ENCODE peak calls at places on chromosome 14, in five cellular contexts. F, I, T, R and L are unnamed samples.

GRCh38 chr14:23177181-23177580 is 6.3 kb downstream of the SLC7A8 start:
- DNase-seq in F (no peak), I (no peak), T (no peak), R (no peak), L (no peak)

GRCh38 chr14:60064491-60065072 is 27.1 kb upstream of the PCNX4 start:
- DNase-seq in F (peak; percentile 55), I (peak; percentile 3), T (peak; percentile 10), R (peak; percentile 9), L (no peak)

GRCh38 chr14:64444984-64445845 is 20.1 kb upstream of the AKAP5 start:
- DNase-seq in F (peak; percentile 77), I (no peak), T (no peak), R (no peak), L (no peak)

GRCh38 chr14:75732888-75733287 is 71.8 kb downstream of the TTLL5 start:
- DNase-seq in F (no peak), I (no peak), T (no peak), R (no peak), L (peak; percentile 6)

GRCh38 chr14:95953111-95953724 is 76.6 kb downstream of the TUNAR start:
- DNase-seq in F (no peak), I (no peak), T (no peak), R (no peak), L (no peak)

GRCh38 chr14:69636051-69636639 is 24.7 kb downstream of the SUSD6 start:
- DNase-seq in F (no peak), I (no peak), T (no peak), R (no peak), L (no peak)

GRCh38 chr14:65940056-65940735 is 527.7 kb downstream of the FUT8 start:
- DNase-seq in F (no peak), I (peak; percentile 41), T (peak; percentile 32), R (peak; percentile 35), L (peak; percentile 43)

GRCh38 chr14:73754911-73755360 is 40.8 kb upstream of the PNMA1 start:
- DNase-seq in F (peak; percentile 54), I (no peak), T (no peak), R (no peak), L (no peak)

GRCh38 chr14:92945959-92946846 is 23.3 kb downstream of the CHGA start:
- DNase-seq in F (peak; percentile 60), I (peak; percentile 39), T (no peak), R (no peak), L (no peak)

GRCh38 chr14:55340482-55340881 is 69.3 kb downstream of the FBXO34 start:
- DNase-seq in F (no peak), I (no peak), T (no peak), R (no peak), L (no peak)

DNA sequence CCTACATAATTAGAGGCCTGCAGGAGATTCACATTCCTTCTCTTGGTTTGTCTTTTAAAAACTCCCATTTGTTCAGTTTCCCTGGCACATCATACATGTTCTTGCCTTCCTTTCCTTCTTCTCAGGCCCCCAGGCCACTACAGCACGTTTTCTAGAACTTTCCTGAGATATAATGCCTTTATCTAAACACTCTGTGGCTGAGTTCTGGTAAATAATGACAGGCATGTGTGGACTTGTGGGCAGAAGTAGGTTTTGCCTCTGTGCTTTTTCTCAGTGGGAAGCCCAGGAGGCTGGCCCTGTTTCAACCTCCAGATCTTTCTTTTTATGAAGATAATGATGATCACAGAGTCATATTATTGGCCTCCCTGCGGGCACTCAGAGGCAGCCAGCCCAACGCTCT is 117.2 kb downstream of the TMX1 start:
- DNase-seq in F (peak; percentile 46), I (no peak), T (no peak), R (no peak), L (no peak)
- TF ChIP-seq BHLHE40 in F (peak; percentile 53), I (no peak), T (no peak), R (no peak), L (no peak)

GRCh38 chr14:62694075-62694474 is 351.2 kb downstream of the KCNH5 start:
- DNase-seq in F (peak; percentile 99), I (no peak), T (no peak), R (no peak), L (no peak)

GRCh38 chr14:62696261-62696968 is 348.8 kb downstream of the KCNH5 start:
- DNase-seq in F (no peak), I (no peak), T (no peak), R (peak; percentile 61), L (no peak)

GRCh38 chr14:62689741-62690140 is 355.5 kb downstream of the KCNH5 start:
- DNase-seq in F (no peak), I (no peak), T (no peak), R (peak; percentile 66), L (no peak)

GRCh38 chr14:62691613-62692489 is 353.4 kb downstream of the KCNH5 start:
- DNase-seq in F (peak; percentile 97), I (peak; percentile 66), T (peak; percentile 20), R (peak; percentile 97), L (no peak)

DNA sequence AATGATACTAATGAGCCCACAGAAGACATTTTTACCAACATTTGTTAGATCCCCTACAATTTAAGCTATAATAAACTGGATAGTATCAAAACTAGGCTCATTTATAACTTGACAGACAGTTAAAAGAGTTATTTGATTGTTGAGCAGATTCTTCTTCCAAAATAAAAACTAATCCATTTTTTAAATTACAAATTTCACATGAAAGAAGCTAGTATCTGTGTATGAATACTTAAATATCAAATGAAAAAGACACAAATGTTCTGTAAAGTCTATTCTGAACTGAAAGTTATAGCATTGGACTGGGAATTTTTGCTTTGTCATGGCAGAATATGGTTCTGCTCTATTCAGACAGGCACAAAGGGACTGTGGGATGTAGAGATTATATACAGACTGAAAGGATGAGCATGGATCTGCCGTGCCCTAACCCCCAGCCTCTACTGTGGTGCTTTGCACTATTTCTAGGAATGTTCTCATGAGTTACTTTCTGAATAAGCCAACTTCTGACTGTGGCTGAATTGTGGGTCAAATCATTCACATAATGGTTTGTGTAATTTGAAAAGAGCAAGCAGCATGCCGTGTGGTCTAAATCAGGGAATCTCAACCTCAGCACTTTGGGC is 352.7 kb downstream of the KCNH5 start:
- DNase-seq in F (peak; percentile 51), I (no peak), T (no peak), R (peak; percentile 5), L (no peak)
- TF ChIP-seq BHLHE40 in F (no peak), I (no peak), T (no peak), R (no peak), L (no peak)

DNA sequence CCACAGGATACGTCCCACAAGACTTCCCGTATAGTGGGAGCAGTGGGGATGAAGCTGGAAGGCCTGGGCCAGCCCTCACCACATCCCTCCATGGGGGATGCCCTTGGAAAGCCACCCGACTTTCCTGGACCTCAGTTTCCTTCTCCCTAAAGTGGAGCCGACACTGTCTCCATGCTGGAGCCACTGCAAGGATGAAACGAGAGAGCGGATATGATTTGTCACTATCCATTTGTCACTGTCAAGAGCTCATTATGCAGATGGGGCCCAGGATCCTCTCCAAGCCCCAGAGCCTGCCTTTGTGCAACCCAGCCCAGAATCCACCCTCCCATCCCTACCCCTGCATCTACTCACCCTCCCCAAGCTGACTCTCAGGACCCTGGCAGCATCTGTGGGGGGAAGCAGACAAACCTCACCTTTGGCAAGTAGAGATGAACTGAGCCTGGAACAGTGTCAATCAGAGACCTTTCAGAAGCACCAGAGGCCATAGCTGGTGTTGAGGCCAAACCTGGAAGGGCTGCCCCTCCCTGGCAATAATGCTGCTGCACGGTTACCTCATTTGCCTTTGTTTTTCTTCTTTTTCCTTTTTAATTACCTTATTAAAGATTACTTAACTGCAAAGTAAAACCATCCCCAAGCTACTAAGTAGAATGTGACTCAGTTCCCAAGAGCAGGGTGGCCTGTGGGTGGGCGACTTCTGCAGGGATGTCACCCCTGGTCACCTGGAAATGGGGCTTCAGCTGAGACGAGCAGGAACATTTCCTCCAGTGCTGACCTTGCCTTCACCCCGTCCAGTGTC is 287.8 kb upstream of the RTL1 start:
- DNase-seq in F (no peak), I (no peak), T (no peak), R (no peak), L (no peak)
- TF ChIP-seq BHLHE40 in F (no peak), I (no peak), T (no peak), R (no peak), L (no peak)

GRCh38 chr14:49584058-49584457 is 2.1 kb downstream of the RPS29 start:
- DNase-seq in F (no peak), I (no peak), T (no peak), R (no peak), L (no peak)

GRCh38 chr14:49585803-49586672 is at the start of gene RPS29:
- DNase-seq in F (peak; percentile 99), I (peak; percentile 93), T (peak; percentile 94), R (peak; percentile 99), L (peak; percentile 97)

GRCh38 chr14:49583629-49584028 is 2.6 kb downstream of the RPS29 start:
- DNase-seq in F (peak; percentile 38), I (no peak), T (no peak), R (no peak), L (no peak)

GRCh38 chr14:49589387-49589786 is 3.2 kb upstream of the RPS29 start:
- DNase-seq in F (no peak), I (no peak), T (no peak), R (no peak), L (no peak)

DNA sequence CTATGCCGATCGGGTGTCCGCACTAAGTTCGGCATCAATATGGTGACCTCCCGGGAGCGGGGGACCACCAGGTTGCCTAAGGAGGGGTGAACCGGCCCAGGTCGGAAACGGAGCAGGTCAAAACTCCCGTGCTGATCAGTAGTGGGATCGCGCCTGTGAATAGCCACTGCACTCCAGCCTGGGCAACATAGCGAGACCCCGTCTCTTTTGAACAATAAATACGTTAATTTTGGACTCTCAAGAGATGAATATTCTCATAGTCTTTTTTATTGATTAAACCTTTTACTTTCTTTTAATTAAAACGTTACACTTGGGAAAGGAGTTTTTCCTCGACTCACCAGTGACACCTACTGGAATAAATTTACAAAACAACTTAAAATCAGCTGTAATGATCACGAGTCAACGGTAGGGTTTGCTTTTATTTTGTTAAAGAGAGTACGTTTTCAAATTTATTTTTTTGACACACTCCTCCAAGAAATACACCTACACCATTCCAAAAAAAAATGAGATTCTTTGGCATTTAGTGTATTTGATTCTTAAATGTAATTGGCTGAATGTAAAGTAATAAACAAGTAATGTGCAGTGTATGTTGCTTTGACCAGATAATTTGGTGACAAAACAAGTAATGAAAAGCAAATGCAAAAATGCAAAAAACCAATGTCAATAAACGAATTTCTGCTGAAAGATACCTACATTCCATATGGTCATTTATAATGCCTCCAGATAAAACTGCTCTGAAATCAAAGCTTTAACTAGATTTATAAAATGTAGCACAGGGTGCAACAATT is 687 bp upstream of the RPS29 start:
- DNase-seq in F (peak; percentile 82), I (peak; percentile 51), T (peak; percentile 23), R (peak; percentile 52), L (peak; percentile 29)
- TF ChIP-seq BHLHE40 in F (peak; percentile 35), I (no peak), T (no peak), R (no peak), L (peak; percentile 5)

GRCh38 chr14:67999290-67999689 is 179.7 kb downstream of the RAD51B start:
- DNase-seq in F (peak; percentile 78), I (no peak), T (no peak), R (no peak), L (no peak)
- TF ChIP-seq BHLHE40 in F (no peak), I (no peak), T (no peak), R (no peak), L (no peak)

DNA sequence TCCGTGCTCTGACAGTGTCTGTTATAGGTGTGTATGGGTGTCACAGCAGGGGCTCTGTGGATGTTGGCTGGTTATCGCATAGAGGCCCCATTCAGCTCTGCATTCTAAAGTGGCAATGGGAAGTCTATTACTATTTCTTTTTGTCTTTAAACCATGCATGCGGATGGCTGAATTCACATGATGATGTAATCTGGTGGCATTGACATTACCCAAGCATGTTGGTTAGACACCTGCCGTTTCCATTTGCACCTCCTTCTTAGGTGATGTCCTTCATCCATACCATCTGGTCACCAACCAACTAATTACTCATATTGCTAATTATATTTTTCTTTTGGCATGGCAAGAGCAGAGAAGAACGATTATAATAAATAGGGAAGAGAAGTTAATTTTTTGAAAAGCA is 270.8 kb upstream of the RGS6 start:
- DNase-seq in F (no peak), I (no peak), T (no peak), R (no peak), L (no peak)
- TF ChIP-seq BHLHE40 in F (no peak), I (no peak), T (no peak), R (no peak), L (no peak)